ENCODE peak calls at places on chromosomes 11 and 22, in six cellular contexts. One of them, this sample, is unnamed. For H3K4me1, the result is how much of the 10 kb centered on the place peaks cover.

GRCh38 chr22:41862160-41862529 is 29.2 kb downstream of the SREBF2 start:
- DNase-seq in breast epithelium: no peak
- DNase-seq in endothelial cell of umbilical vein: no peak
- DNase-seq in IMR-90: peak
- DNase-seq in pancreas: no peak
- DNase-seq in ovary: no peak
- DNase-seq in this sample: no peak

GRCh38 chr11:111976614-111977140 is 39.5 kb downstream of the DIXDC1 start:
- DNase-seq in pancreas: no peak
- DNase-seq in endothelial cell of umbilical vein: no peak
- DNase-seq in IMR-90: no peak
- DNase-seq in ovary: peak
- DNase-seq in breast epithelium: peak
- DNase-seq in this sample: no peak

GRCh38 chr11:72814831-72815618 is 814 bp downstream of the ATG16L2 start:
- DNase-seq in pancreas: peak
- DNase-seq in ovary: no peak
- DNase-seq in IMR-90: peak
- DNase-seq in endothelial cell of umbilical vein: peak
- DNase-seq in breast epithelium: no peak
- DNase-seq in this sample: peak

GRCh38 chr22:24420072-24420976 is 7.1 kb upstream of the ADORA2A start:
- DNase-seq in endothelial cell of umbilical vein: peak
- DNase-seq in breast epithelium: no peak
- DNase-seq in IMR-90: no peak
- DNase-seq in ovary: no peak
- DNase-seq in pancreas: no peak
- DNase-seq in this sample: peak

GRCh38 chr11:79932612-79933011 is 491.8 kb upstream of the TENM4 start:
- DNase-seq in pancreas: no peak
- DNase-seq in breast epithelium: no peak
- DNase-seq in IMR-90: no peak
- DNase-seq in endothelial cell of umbilical vein: no peak
- DNase-seq in ovary: no peak
- DNase-seq in this sample: no peak

GRCh38 chr11:576791-577610 is 731 bp downstream of the PHRF1 start:
- DNase-seq in breast epithelium: no peak
- DNase-seq in ovary: peak
- DNase-seq in IMR-90: no peak
- DNase-seq in pancreas: peak
- DNase-seq in endothelial cell of umbilical vein: peak
- DNase-seq in this sample: no peak

GRCh38 chr11:111438846-111439520 is 59.9 kb upstream of the POU2AF1 start:
- DNase-seq in ovary: no peak
- DNase-seq in pancreas: no peak
- DNase-seq in breast epithelium: no peak
- DNase-seq in IMR-90: no peak
- DNase-seq in endothelial cell of umbilical vein: no peak
- DNase-seq in this sample: no peak

GRCh38 chr11:4018641-4019040 is 76.0 kb upstream of the RRM1 start:
- DNase-seq in breast epithelium: no peak
- DNase-seq in IMR-90: no peak
- DNase-seq in pancreas: no peak
- DNase-seq in ovary: no peak
- DNase-seq in endothelial cell of umbilical vein: no peak
- DNase-seq in this sample: no peak

GRCh38 chr11:117316197-117316961 is at the start of gene BACE1:
- DNase-seq in ovary: peak
- DNase-seq in IMR-90: peak
- DNase-seq in breast epithelium: peak
- DNase-seq in pancreas: peak
- DNase-seq in endothelial cell of umbilical vein: peak
- DNase-seq in this sample: peak

GRCh38 chr11:45412521-45412920 is 126.4 kb upstream of the SYT13 start:
- DNase-seq in breast epithelium: no peak
- DNase-seq in endothelial cell of umbilical vein: no peak
- DNase-seq in pancreas: no peak
- DNase-seq in ovary: no peak
- DNase-seq in IMR-90: no peak
- DNase-seq in this sample: no peak

GRCh38 chr11:41189711-41190477 is 269.6 kb downstream of the LRRC4C start:
- DNase-seq in endothelial cell of umbilical vein: no peak
- DNase-seq in ovary: no peak
- DNase-seq in pancreas: no peak
- DNase-seq in breast epithelium: no peak
- DNase-seq in IMR-90: no peak
- DNase-seq in this sample: no peak

GRCh38 chr11:9530901-9531625 is 42.4 kb upstream of the WEE1 start:
- DNase-seq in breast epithelium: no peak
- DNase-seq in IMR-90: no peak
- DNase-seq in ovary: no peak
- DNase-seq in pancreas: no peak
- DNase-seq in endothelial cell of umbilical vein: no peak
- DNase-seq in this sample: peak

GRCh38 chr11:123187670-123188507 is 7.2 kb downstream of the CLMP start:
- DNase-seq in ovary: no peak
- DNase-seq in pancreas: no peak
- DNase-seq in endothelial cell of umbilical vein: peak
- DNase-seq in IMR-90: peak
- DNase-seq in breast epithelium: no peak
- DNase-seq in this sample: no peak

GRCh38 chr11:62555464-62556092 is 9.0 kb upstream of the AHNAK start:
- DNase-seq in IMR-90: peak
- DNase-seq in breast epithelium: no peak
- DNase-seq in endothelial cell of umbilical vein: no peak
- DNase-seq in pancreas: no peak
- DNase-seq in ovary: no peak
- DNase-seq in this sample: peak

GRCh38 chr11:70918242-70918641 is 334.1 kb downstream of the SHANK2 start:
- DNase-seq in IMR-90: no peak
- DNase-seq in pancreas: no peak
- DNase-seq in breast epithelium: no peak
- DNase-seq in endothelial cell of umbilical vein: no peak
- DNase-seq in ovary: no peak
- DNase-seq in this sample: no peak

GRCh38 chr11:73331138-73331916 is 23.3 kb downstream of the ARHGEF17 start:
- DNase-seq in breast epithelium: no peak
- DNase-seq in IMR-90: peak
- DNase-seq in ovary: peak
- DNase-seq in endothelial cell of umbilical vein: no peak
- DNase-seq in pancreas: no peak
- DNase-seq in this sample: no peak

GRCh38 chr22:37633082-37633692 is 6.3 kb upstream of the SH3BP1 start:
- DNase-seq in ovary: no peak
- DNase-seq in endothelial cell of umbilical vein: no peak
- DNase-seq in IMR-90: no peak
- DNase-seq in breast epithelium: no peak
- DNase-seq in pancreas: no peak
- DNase-seq in this sample: peak

GRCh38 chr11:26571861-26572654 is at the start of gene MUC15:
- DNase-seq in IMR-90: no peak
- DNase-seq in endothelial cell of umbilical vein: no peak
- DNase-seq in pancreas: no peak
- DNase-seq in ovary: no peak
- DNase-seq in breast epithelium: no peak
- DNase-seq in this sample: no peak

GRCh38 chr11:118046051-118046963 is 30.6 kb upstream of the TMPRSS4 start:
- DNase-seq in pancreas: no peak
- DNase-seq in IMR-90: no peak
- DNase-seq in endothelial cell of umbilical vein: no peak
- DNase-seq in ovary: no peak
- DNase-seq in breast epithelium: no peak
- DNase-seq in this sample: no peak

GRCh38 chr22:45285431-45286058 is 796 bp downstream of the UPK3A start:
- DNase-seq in ovary: no peak
- DNase-seq in pancreas: no peak
- DNase-seq in breast epithelium: no peak
- DNase-seq in endothelial cell of umbilical vein: no peak
- DNase-seq in IMR-90: no peak
- DNase-seq in this sample: no peak

GRCh38 chr11:77125695-77126094 is 2.4 kb upstream of the MYO7A start:
- DNase-seq in IMR-90: no peak
- DNase-seq in endothelial cell of umbilical vein: no peak
- DNase-seq in breast epithelium: no peak
- DNase-seq in ovary: no peak
- DNase-seq in pancreas: peak
- DNase-seq in this sample: no peak

GRCh38 chr11:2750601-2751522 is 51.1 kb upstream of the KCNQ1OT1 start:
- DNase-seq in ovary: peak
- DNase-seq in pancreas: peak
- DNase-seq in breast epithelium: no peak
- DNase-seq in endothelial cell of umbilical vein: no peak
- DNase-seq in IMR-90: no peak
- DNase-seq in this sample: peak

GRCh38 chr11:35030716-35031213 is 108.2 kb upstream of the CD44 start:
- DNase-seq in IMR-90: peak
- DNase-seq in ovary: no peak
- DNase-seq in pancreas: no peak
- DNase-seq in endothelial cell of umbilical vein: peak
- DNase-seq in breast epithelium: no peak
- DNase-seq in this sample: peak

GRCh38 chr11:134577801-134578200 is 165.8 kb upstream of the B3GAT1 start:
- DNase-seq in IMR-90: no peak
- DNase-seq in ovary: no peak
- DNase-seq in endothelial cell of umbilical vein: no peak
- DNase-seq in breast epithelium: no peak
- DNase-seq in pancreas: no peak
- DNase-seq in this sample: no peak

GRCh38 chr11:64874841-64875240 is 3.6 kb downstream of the EHD1 start:
- DNase-seq in IMR-90: no peak
- DNase-seq in endothelial cell of umbilical vein: no peak
- DNase-seq in pancreas: no peak
- DNase-seq in ovary: no peak
- DNase-seq in breast epithelium: no peak
- DNase-seq in this sample: peak
- H3K4me1 ChIP-seq in IMR-90: under half
- H3K4me1 ChIP-seq in endothelial cell of umbilical vein: under half
- H3K4me1 ChIP-seq in pancreas: under half
- H3K4me1 ChIP-seq in ovary: under half
- H3K4me1 ChIP-seq in breast epithelium: under half
- H3K4me1 ChIP-seq in this sample: half or more

GRCh38 chr11:101862410-101863233 is 52.2 kb upstream of the CEP126 start:
- DNase-seq in ovary: peak
- DNase-seq in IMR-90: peak
- DNase-seq in endothelial cell of umbilical vein: peak
- DNase-seq in breast epithelium: no peak
- DNase-seq in pancreas: no peak
- DNase-seq in this sample: no peak
- TF ChIP-seq CTCF in ovary: no peak
- TF ChIP-seq CTCF in IMR-90: peak
- TF ChIP-seq CTCF in endothelial cell of umbilical vein: peak
- TF ChIP-seq CTCF in breast epithelium: no peak
- TF ChIP-seq CTCF in pancreas: no peak
- TF ChIP-seq CTCF in this sample: no peak

GRCh38 chr22:49368976-49369725 is 458.5 kb downstream of the BRD1 start:
- DNase-seq in pancreas: no peak
- DNase-seq in IMR-90: no peak
- DNase-seq in ovary: no peak
- DNase-seq in breast epithelium: no peak
- DNase-seq in endothelial cell of umbilical vein: no peak
- DNase-seq in this sample: no peak
- H3K4me3 ChIP-seq in pancreas: no peak
- H3K4me3 ChIP-seq in IMR-90: no peak
- H3K4me3 ChIP-seq in ovary: no peak
- H3K4me3 ChIP-seq in breast epithelium: peak
- H3K4me3 ChIP-seq in endothelial cell of umbilical vein: no peak
- H3K4me3 ChIP-seq in this sample: no peak

GRCh38 chr11:78346799-78347198 is 70.8 kb downstream of the GAB2 start:
- DNase-seq in endothelial cell of umbilical vein: no peak
- DNase-seq in pancreas: no peak
- DNase-seq in IMR-90: no peak
- DNase-seq in breast epithelium: no peak
- DNase-seq in ovary: no peak
- DNase-seq in this sample: no peak
- H3K4me1 ChIP-seq in endothelial cell of umbilical vein: under half
- H3K4me1 ChIP-seq in pancreas: under half
- H3K4me1 ChIP-seq in IMR-90: under half
- H3K4me1 ChIP-seq in breast epithelium: under half
- H3K4me1 ChIP-seq in ovary: under half
- H3K4me1 ChIP-seq in this sample: under half

GRCh38 chr22:20128902-20129746 is 2.5 kb upstream of the ZDHHC8 start:
- DNase-seq in breast epithelium: no peak
- DNase-seq in endothelial cell of umbilical vein: peak
- DNase-seq in IMR-90: peak
- DNase-seq in ovary: no peak
- DNase-seq in pancreas: no peak
- DNase-seq in this sample: peak
- TF ChIP-seq CTCF in breast epithelium: no peak
- TF ChIP-seq CTCF in endothelial cell of umbilical vein: peak
- TF ChIP-seq CTCF in IMR-90: peak
- TF ChIP-seq CTCF in ovary: no peak
- TF ChIP-seq CTCF in pancreas: no peak
- TF ChIP-seq CTCF in this sample: no peak

GRCh38 chr11:67599149-67599548 is 7.6 kb upstream of the NDUFV1 start:
- DNase-seq in endothelial cell of umbilical vein: no peak
- DNase-seq in breast epithelium: no peak
- DNase-seq in pancreas: no peak
- DNase-seq in ovary: no peak
- DNase-seq in IMR-90: no peak
- DNase-seq in this sample: no peak

GRCh38 chr11:67596753-67597300 is 9.9 kb upstream of the NDUFV1 start:
- DNase-seq in IMR-90: no peak
- DNase-seq in ovary: no peak
- DNase-seq in breast epithelium: no peak
- DNase-seq in pancreas: no peak
- DNase-seq in endothelial cell of umbilical vein: no peak
- DNase-seq in this sample: no peak

GRCh38 chr11:67604815-67605214 is 1.9 kb upstream of the NDUFV1 start:
- DNase-seq in ovary: no peak
- DNase-seq in breast epithelium: no peak
- DNase-seq in endothelial cell of umbilical vein: no peak
- DNase-seq in pancreas: no peak
- DNase-seq in IMR-90: no peak
- DNase-seq in this sample: no peak

GRCh38 chr11:67600324-67601029 is 6.3 kb upstream of the NDUFV1 start:
- DNase-seq in pancreas: no peak
- DNase-seq in IMR-90: no peak
- DNase-seq in breast epithelium: no peak
- DNase-seq in ovary: no peak
- DNase-seq in endothelial cell of umbilical vein: no peak
- DNase-seq in this sample: no peak

GRCh38 chr11:67601098-67601497 is 5.6 kb upstream of the NDUFV1 start:
- DNase-seq in ovary: no peak
- DNase-seq in breast epithelium: no peak
- DNase-seq in pancreas: no peak
- DNase-seq in IMR-90: no peak
- DNase-seq in endothelial cell of umbilical vein: no peak
- DNase-seq in this sample: no peak
- H3K4me3 ChIP-seq in ovary: no peak
- H3K4me3 ChIP-seq in breast epithelium: no peak
- H3K4me3 ChIP-seq in pancreas: no peak
- H3K4me3 ChIP-seq in IMR-90: no peak
- H3K4me3 ChIP-seq in endothelial cell of umbilical vein: no peak
- H3K4me3 ChIP-seq in this sample: no peak

DNA sequence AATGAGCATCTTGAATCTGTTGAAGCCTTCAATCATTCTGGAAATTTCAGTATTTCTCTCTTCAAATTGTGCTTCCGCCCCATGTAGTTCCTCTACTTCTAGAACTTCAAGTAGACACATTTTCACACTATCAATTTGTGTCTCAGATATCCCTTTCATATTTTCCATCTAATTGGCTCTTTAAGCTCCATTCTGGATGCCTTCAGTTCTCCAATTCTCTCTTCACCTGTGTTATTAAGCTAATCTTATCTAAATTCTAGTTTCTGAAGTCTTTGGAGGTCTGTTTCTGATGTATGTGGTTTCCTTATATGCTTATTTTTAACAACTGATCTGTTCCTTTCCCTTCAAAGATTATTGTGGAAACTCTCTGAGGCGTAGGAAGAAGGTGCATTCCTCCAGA is 36.3 kb downstream of the CSTF3 start:
- DNase-seq in breast epithelium: no peak
- DNase-seq in IMR-90: no peak
- DNase-seq in endothelial cell of umbilical vein: no peak
- DNase-seq in ovary: no peak
- DNase-seq in pancreas: no peak
- DNase-seq in this sample: no peak
- H3K4me1 ChIP-seq in breast epithelium: under half
- H3K4me1 ChIP-seq in IMR-90: under half
- H3K4me1 ChIP-seq in endothelial cell of umbilical vein: under half
- H3K4me1 ChIP-seq in ovary: under half
- H3K4me1 ChIP-seq in pancreas: under half
- H3K4me1 ChIP-seq in this sample: under half

This sample was measured in mucosa of descending colon.